ENCODE peak calls at places on chromosomes 6 and 20, in seven cellular contexts. N, Q, H, U, S, I and G are unnamed samples.

GRCh38 chr6:41652876-41653641 is 14.8 kb downstream of the MDFI start:
- DNase-seq in I (no peak), S (no peak), N (no peak), U (no peak), Q (no peak), H (no peak), G (no peak)

GRCh38 chr20:43658723-43659419 is 8.0 kb upstream of the MYBL2 start:
- DNase-seq in I (no peak), Q (no peak), N (no peak), H (no peak), U (no peak), S (no peak), G (no peak)

GRCh38 chr6:21003780-21004541 is 469.7 kb downstream of the CDKAL1 start:
- DNase-seq in Q (no peak), S (no peak), H (no peak), N (peak), I (no peak), U (no peak), G (no peak)

GRCh38 chr6:52537001-52537753 is 39.7 kb downstream of the TRAM2 start:
- DNase-seq in Q (no peak), N (no peak), I (no peak), S (no peak), U (no peak), H (no peak), G (no peak)

GRCh38 chr6:16473184-16473907 is 235.0 kb downstream of the GMPR start:
- DNase-seq in N (no peak), U (no peak), H (no peak), I (no peak), Q (no peak), S (no peak), G (no peak)

GRCh38 chr20:41862476-41862875 is 244.3 kb upstream of the CHD6 start:
- DNase-seq in U (no peak), I (no peak), S (no peak), Q (no peak), N (no peak), H (no peak), G (no peak)

GRCh38 chr6:81785340-81785739 is 32.9 kb upstream of the TENT5A start:
- DNase-seq in Q (no peak), N (no peak), U (no peak), I (no peak), S (peak), H (no peak), G (no peak)

GRCh38 chr6:31007694-31008093 is 2.6 kb upstream of the MUC22 start:
- DNase-seq in I (no peak), Q (no peak), S (no peak), U (no peak), H (no peak), N (no peak), G (no peak)

GRCh38 chr20:58870293-58871014 is 17.9 kb downstream of the GNAS start:
- DNase-seq in Q (peak), N (peak), U (peak), S (peak), I (peak), H (peak), G (peak)

GRCh38 chr6:12294851-12295536 is 4.8 kb downstream of the EDN1 start:
- DNase-seq in S (no peak), I (no peak), Q (no peak), H (no peak), U (no peak), N (no peak), G (no peak)

GRCh38 chr20:62358171-62358719 is 8.9 kb downstream of the LAMA5 start:
- DNase-seq in N (no peak), Q (no peak), S (no peak), I (no peak), H (no peak), U (no peak), G (no peak)

GRCh38 chr20:44204832-44205215 is 5.7 kb downstream of the OSER1 start:
- DNase-seq in H (no peak), S (no peak), Q (no peak), U (no peak), N (no peak), I (no peak), G (no peak)

GRCh38 chr6:97460394-97460793 is 177.4 kb upstream of the MMS22L start:
- DNase-seq in I (no peak), S (no peak), H (no peak), U (no peak), Q (no peak), N (no peak), G (no peak)

GRCh38 chr6:81894286-81894685 is 141.8 kb upstream of the TENT5A start:
- DNase-seq in N (no peak), Q (no peak), S (no peak), U (no peak), I (no peak), H (no peak), G (no peak)

GRCh38 chr20:30612344-30612743 is 645.1 kb upstream of the DEFB115 start:
- DNase-seq in H (no peak), N (no peak), I (no peak), Q (no peak), S (no peak), U (no peak), G (no peak)

GRCh38 chr6:65935412-65935811 is 228.4 kb upstream of the EYS start:
- DNase-seq in U (no peak), Q (no peak), S (no peak), H (no peak), N (no peak), I (no peak), G (no peak)

GRCh38 chr20:43751167-43752050 is 24.6 kb upstream of the GTSF1L start:
- DNase-seq in Q (no peak), H (no peak), U (peak), N (no peak), S (no peak), I (peak), G (no peak)

GRCh38 chr6:148450866-148451265 is 108.2 kb downstream of the SASH1 start:
- DNase-seq in H (no peak), U (no peak), N (no peak), Q (no peak), S (no peak), I (no peak), G (no peak)

GRCh38 chr20:8690074-8690473 is 378.8 kb upstream of the PLCB4 start:
- DNase-seq in S (no peak), H (no peak), Q (no peak), N (no peak), I (no peak), U (no peak), G (no peak)

GRCh38 chr20:7792131-7792869 is 148.0 kb downstream of the HAO1 start:
- DNase-seq in I (no peak), Q (no peak), N (no peak), S (no peak), H (no peak), U (no peak), G (no peak)

GRCh38 chr6:91135406-91135805 is 548.5 kb upstream of the MAP3K7 start:
- DNase-seq in Q (no peak), H (no peak), U (no peak), I (no peak), S (no peak), N (no peak), G (no peak)

GRCh38 chr6:140320799-140321099 is 946.3 kb upstream of the CITED2 start:
- DNase-seq in Q (no peak), U (no peak), I (no peak), N (no peak), S (no peak), H (no peak), G (no peak)

GRCh38 chr6:90458353-90459224 is 128.3 kb downstream of the MAP3K7 start:
- DNase-seq in I (peak), Q (no peak), U (peak), H (no peak), S (no peak), N (no peak), G (no peak)